ENCODE peak calls at places on chromosomes 6 and 20, in ten cellular contexts. One of them, this sample, is unnamed.

GRCh38 chr20:48718914-48719578 is 108.8 kb downstream of the PREX1 start:
- DNase-seq in choroid plexus epithelial cell: no peak
- DNase-seq in heart right ventricle: no peak
- DNase-seq in lower leg skin: no peak
- DNase-seq in lower lobe of right lung: no peak
- DNase-seq in IMR-90: no peak
- DNase-seq in NB4: peak
- DNase-seq in Panc1: no peak
- DNase-seq in stomach: no peak
- DNase-seq in mesenchymal stem cell: no peak
- DNase-seq in this sample: peak

GRCh38 chr6:2938632-2939083 is 32.7 kb downstream of the SERPINB6 start:
- DNase-seq in heart right ventricle: no peak
- DNase-seq in choroid plexus epithelial cell: no peak
- DNase-seq in lower lobe of right lung: no peak
- DNase-seq in lower leg skin: peak
- DNase-seq in stomach: peak
- DNase-seq in mesenchymal stem cell: no peak
- DNase-seq in IMR-90: no peak
- DNase-seq in Panc1: no peak
- DNase-seq in NB4: no peak
- DNase-seq in this sample: no peak

GRCh38 chr6:113146878-113147277 is 710.3 kb upstream of the MARCKS start:
- DNase-seq in mesenchymal stem cell: no peak
- DNase-seq in stomach: no peak
- DNase-seq in Panc1: no peak
- DNase-seq in IMR-90: no peak
- DNase-seq in lower lobe of right lung: no peak
- DNase-seq in choroid plexus epithelial cell: no peak
- DNase-seq in heart right ventricle: no peak
- DNase-seq in lower leg skin: no peak
- DNase-seq in NB4: no peak
- DNase-seq in this sample: no peak

GRCh38 chr6:109794201-109794926 is 103.3 kb downstream of the FIG4 start:
- DNase-seq in NB4: no peak
- DNase-seq in Panc1: peak
- DNase-seq in lower leg skin: no peak
- DNase-seq in stomach: no peak
- DNase-seq in mesenchymal stem cell: peak
- DNase-seq in lower lobe of right lung: no peak
- DNase-seq in IMR-90: peak
- DNase-seq in choroid plexus epithelial cell: peak
- DNase-seq in heart right ventricle: no peak
- DNase-seq in this sample: no peak

GRCh38 chr20:58576590-58576944 is 61.4 kb upstream of the APCDD1L start:
- DNase-seq in heart right ventricle: no peak
- DNase-seq in mesenchymal stem cell: no peak
- DNase-seq in lower lobe of right lung: no peak
- DNase-seq in Panc1: no peak
- DNase-seq in choroid plexus epithelial cell: no peak
- DNase-seq in lower leg skin: no peak
- DNase-seq in stomach: no peak
- DNase-seq in IMR-90: no peak
- DNase-seq in NB4: no peak
- DNase-seq in this sample: no peak

GRCh38 chr20:62156592-62157386 is 13.2 kb downstream of the SS18L1 start:
- DNase-seq in NB4: peak
- DNase-seq in lower leg skin: peak
- DNase-seq in choroid plexus epithelial cell: peak
- DNase-seq in Panc1: no peak
- DNase-seq in IMR-90: peak
- DNase-seq in mesenchymal stem cell: peak
- DNase-seq in stomach: peak
- DNase-seq in lower lobe of right lung: peak
- DNase-seq in heart right ventricle: peak
- DNase-seq in this sample: peak

GRCh38 chr6:106033806-106034205 is 52.3 kb upstream of the PRDM1 start:
- DNase-seq in IMR-90: no peak
- DNase-seq in NB4: no peak
- DNase-seq in mesenchymal stem cell: no peak
- DNase-seq in lower leg skin: no peak
- DNase-seq in lower lobe of right lung: no peak
- DNase-seq in choroid plexus epithelial cell: no peak
- DNase-seq in heart right ventricle: no peak
- DNase-seq in stomach: no peak
- DNase-seq in Panc1: no peak
- DNase-seq in this sample: no peak

GRCh38 chr20:63036266-63036665 is 29.5 kb upstream of the BHLHE23 start:
- DNase-seq in IMR-90: no peak
- DNase-seq in Panc1: no peak
- DNase-seq in NB4: no peak
- DNase-seq in mesenchymal stem cell: no peak
- DNase-seq in choroid plexus epithelial cell: no peak
- DNase-seq in lower lobe of right lung: peak
- DNase-seq in stomach: no peak
- DNase-seq in heart right ventricle: peak
- DNase-seq in lower leg skin: no peak
- DNase-seq in this sample: no peak

GRCh38 chr6:153031335-153031955 is 28.9 kb upstream of the MTRF1L start:
- DNase-seq in choroid plexus epithelial cell: peak
- DNase-seq in IMR-90: peak
- DNase-seq in Panc1: no peak
- DNase-seq in lower lobe of right lung: no peak
- DNase-seq in stomach: no peak
- DNase-seq in lower leg skin: no peak
- DNase-seq in heart right ventricle: no peak
- DNase-seq in mesenchymal stem cell: peak
- DNase-seq in NB4: no peak
- DNase-seq in this sample: no peak

GRCh38 chr6:52752310-52752709 is 11.0 kb downstream of the GSTA2 start:
- DNase-seq in heart right ventricle: no peak
- DNase-seq in Panc1: no peak
- DNase-seq in IMR-90: no peak
- DNase-seq in stomach: no peak
- DNase-seq in choroid plexus epithelial cell: no peak
- DNase-seq in lower leg skin: no peak
- DNase-seq in lower lobe of right lung: no peak
- DNase-seq in mesenchymal stem cell: no peak
- DNase-seq in NB4: no peak
- DNase-seq in this sample: no peak

GRCh38 chr20:41166201-41167117 is 29.1 kb downstream of the PLCG1 start:
- DNase-seq in stomach: no peak
- DNase-seq in mesenchymal stem cell: no peak
- DNase-seq in lower leg skin: peak
- DNase-seq in choroid plexus epithelial cell: no peak
- DNase-seq in IMR-90: no peak
- DNase-seq in lower lobe of right lung: no peak
- DNase-seq in NB4: no peak
- DNase-seq in heart right ventricle: no peak
- DNase-seq in Panc1: no peak
- DNase-seq in this sample: no peak

GRCh38 chr6:169802790-169803189 is 51.4 kb downstream of the ERMARD start:
- DNase-seq in heart right ventricle: no peak
- DNase-seq in choroid plexus epithelial cell: no peak
- DNase-seq in IMR-90: peak
- DNase-seq in NB4: peak
- DNase-seq in lower leg skin: peak
- DNase-seq in stomach: no peak
- DNase-seq in mesenchymal stem cell: no peak
- DNase-seq in Panc1: no peak
- DNase-seq in lower lobe of right lung: no peak
- DNase-seq in this sample: no peak

GRCh38 chr20:1033751-1034419 is 31.8 kb upstream of the RSPO4 start:
- DNase-seq in choroid plexus epithelial cell: no peak
- DNase-seq in NB4: peak
- DNase-seq in lower lobe of right lung: peak
- DNase-seq in Panc1: no peak
- DNase-seq in IMR-90: no peak
- DNase-seq in lower leg skin: no peak
- DNase-seq in mesenchymal stem cell: no peak
- DNase-seq in heart right ventricle: no peak
- DNase-seq in stomach: no peak
- DNase-seq in this sample: no peak

GRCh38 chr20:46021361-46022359 is 7.4 kb upstream of the SLC12A5 start:
- DNase-seq in heart right ventricle: no peak
- DNase-seq in IMR-90: no peak
- DNase-seq in Panc1: no peak
- DNase-seq in lower leg skin: no peak
- DNase-seq in NB4: peak
- DNase-seq in mesenchymal stem cell: peak
- DNase-seq in lower lobe of right lung: no peak
- DNase-seq in stomach: peak
- DNase-seq in choroid plexus epithelial cell: no peak
- DNase-seq in this sample: peak

GRCh38 chr6:14397518-14397901 is 279.9 kb downstream of the CD83 start:
- DNase-seq in choroid plexus epithelial cell: no peak
- DNase-seq in lower leg skin: no peak
- DNase-seq in heart right ventricle: no peak
- DNase-seq in mesenchymal stem cell: no peak
- DNase-seq in lower lobe of right lung: no peak
- DNase-seq in NB4: peak
- DNase-seq in IMR-90: no peak
- DNase-seq in Panc1: no peak
- DNase-seq in stomach: no peak
- DNase-seq in this sample: no peak

GRCh38 chr6:14398953-14399352 is 281.4 kb downstream of the CD83 start:
- DNase-seq in lower leg skin: no peak
- DNase-seq in mesenchymal stem cell: no peak
- DNase-seq in lower lobe of right lung: no peak
- DNase-seq in NB4: no peak
- DNase-seq in heart right ventricle: no peak
- DNase-seq in stomach: no peak
- DNase-seq in IMR-90: no peak
- DNase-seq in Panc1: no peak
- DNase-seq in choroid plexus epithelial cell: no peak
- DNase-seq in this sample: no peak

GRCh38 chr6:14396392-14396791 is 278.8 kb downstream of the CD83 start:
- DNase-seq in mesenchymal stem cell: no peak
- DNase-seq in Panc1: no peak
- DNase-seq in stomach: no peak
- DNase-seq in heart right ventricle: no peak
- DNase-seq in NB4: no peak
- DNase-seq in IMR-90: no peak
- DNase-seq in lower lobe of right lung: no peak
- DNase-seq in choroid plexus epithelial cell: no peak
- DNase-seq in lower leg skin: no peak
- DNase-seq in this sample: no peak

GRCh38 chr6:14399635-14400034 is 282.1 kb downstream of the CD83 start:
- DNase-seq in Panc1: no peak
- DNase-seq in choroid plexus epithelial cell: no peak
- DNase-seq in lower leg skin: no peak
- DNase-seq in stomach: no peak
- DNase-seq in NB4: no peak
- DNase-seq in lower lobe of right lung: no peak
- DNase-seq in heart right ventricle: no peak
- DNase-seq in mesenchymal stem cell: no peak
- DNase-seq in IMR-90: peak
- DNase-seq in this sample: no peak

DNA sequence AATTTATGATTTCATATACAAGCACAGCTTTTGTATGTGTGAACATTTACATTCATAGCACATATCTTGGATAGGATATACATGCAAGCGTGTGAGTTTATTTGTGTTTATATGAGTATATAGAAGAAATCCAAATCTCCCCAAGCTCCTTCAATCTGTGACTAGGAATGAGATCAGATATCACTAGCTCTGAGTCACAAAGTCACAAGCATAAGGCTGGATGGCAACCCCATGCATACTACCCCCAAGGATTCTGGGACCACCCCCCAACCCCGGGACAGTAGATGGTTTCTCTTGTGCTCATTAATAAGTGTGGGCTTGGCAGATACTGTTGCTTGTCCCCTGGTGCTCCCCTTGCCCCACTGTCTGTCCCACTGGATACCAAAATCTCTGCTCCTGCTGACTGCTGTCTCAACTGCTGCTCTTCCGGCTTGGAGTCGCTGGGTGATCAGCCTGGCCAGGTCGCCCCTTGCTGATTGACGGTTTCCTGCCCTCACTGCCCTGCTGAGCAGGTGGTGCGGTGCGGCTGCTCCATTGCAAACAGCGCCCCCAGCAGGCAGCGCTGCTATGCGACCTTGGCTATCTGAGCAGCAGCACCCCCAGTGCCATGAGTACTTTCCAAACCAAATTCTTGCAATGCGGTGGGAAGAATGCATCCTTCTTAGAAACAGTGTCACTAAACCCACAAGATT is 279.4 kb downstream of the CD83 start:
- DNase-seq in Panc1: no peak
- DNase-seq in mesenchymal stem cell: no peak
- DNase-seq in choroid plexus epithelial cell: peak
- DNase-seq in stomach: peak
- DNase-seq in lower leg skin: no peak
- DNase-seq in IMR-90: peak
- DNase-seq in lower lobe of right lung: peak
- DNase-seq in NB4: no peak
- DNase-seq in heart right ventricle: no peak
- DNase-seq in this sample: no peak
- H3K4me3 ChIP-seq in Panc1: no peak
- H3K4me3 ChIP-seq in mesenchymal stem cell: no peak
- H3K4me3 ChIP-seq in choroid plexus epithelial cell: no peak
- H3K4me3 ChIP-seq in stomach: no peak
- H3K4me3 ChIP-seq in lower leg skin: no peak
- H3K4me3 ChIP-seq in IMR-90: no peak
- H3K4me3 ChIP-seq in lower lobe of right lung: no peak
- H3K4me3 ChIP-seq in NB4: no peak
- H3K4me3 ChIP-seq in heart right ventricle: no peak
- H3K4me3 ChIP-seq in this sample: no peak

GRCh38 chr6:137213331-137213740 is 5.8 kb downstream of the IFNGR1 start:
- DNase-seq in choroid plexus epithelial cell: no peak
- DNase-seq in IMR-90: no peak
- DNase-seq in NB4: no peak
- DNase-seq in mesenchymal stem cell: no peak
- DNase-seq in heart right ventricle: no peak
- DNase-seq in lower lobe of right lung: no peak
- DNase-seq in stomach: no peak
- DNase-seq in lower leg skin: no peak
- DNase-seq in Panc1: no peak
- DNase-seq in this sample: no peak
- H3K4me3 ChIP-seq in choroid plexus epithelial cell: no peak
- H3K4me3 ChIP-seq in IMR-90: no peak
- H3K4me3 ChIP-seq in NB4: no peak
- H3K4me3 ChIP-seq in mesenchymal stem cell: no peak
- H3K4me3 ChIP-seq in heart right ventricle: peak
- H3K4me3 ChIP-seq in lower lobe of right lung: peak
- H3K4me3 ChIP-seq in stomach: peak
- H3K4me3 ChIP-seq in lower leg skin: no peak
- H3K4me3 ChIP-seq in Panc1: no peak
- H3K4me3 ChIP-seq in this sample: no peak

GRCh38 chr6:27517928-27518787 is 45.3 kb upstream of the ZNF184 start:
- DNase-seq in heart right ventricle: no peak
- DNase-seq in mesenchymal stem cell: no peak
- DNase-seq in NB4: peak
- DNase-seq in lower lobe of right lung: no peak
- DNase-seq in Panc1: no peak
- DNase-seq in choroid plexus epithelial cell: no peak
- DNase-seq in stomach: no peak
- DNase-seq in lower leg skin: no peak
- DNase-seq in IMR-90: no peak
- DNase-seq in this sample: no peak
- H3K4me3 ChIP-seq in heart right ventricle: peak
- H3K4me3 ChIP-seq in mesenchymal stem cell: no peak
- H3K4me3 ChIP-seq in NB4: peak
- H3K4me3 ChIP-seq in lower lobe of right lung: peak
- H3K4me3 ChIP-seq in Panc1: peak
- H3K4me3 ChIP-seq in choroid plexus epithelial cell: peak
- H3K4me3 ChIP-seq in stomach: peak
- H3K4me3 ChIP-seq in lower leg skin: no peak
- H3K4me3 ChIP-seq in IMR-90: peak
- H3K4me3 ChIP-seq in this sample: peak

GRCh38 chr6:42514746-42515145 is 49.1 kb upstream of the UBR2 start:
- DNase-seq in IMR-90: no peak
- DNase-seq in lower leg skin: no peak
- DNase-seq in lower lobe of right lung: no peak
- DNase-seq in NB4: no peak
- DNase-seq in stomach: no peak
- DNase-seq in Panc1: no peak
- DNase-seq in mesenchymal stem cell: no peak
- DNase-seq in heart right ventricle: no peak
- DNase-seq in choroid plexus epithelial cell: no peak
- DNase-seq in this sample: no peak
- H3K4me3 ChIP-seq in IMR-90: no peak
- H3K4me3 ChIP-seq in lower leg skin: no peak
- H3K4me3 ChIP-seq in lower lobe of right lung: no peak
- H3K4me3 ChIP-seq in NB4: no peak
- H3K4me3 ChIP-seq in stomach: no peak
- H3K4me3 ChIP-seq in Panc1: no peak
- H3K4me3 ChIP-seq in mesenchymal stem cell: no peak
- H3K4me3 ChIP-seq in heart right ventricle: no peak
- H3K4me3 ChIP-seq in choroid plexus epithelial cell: no peak
- H3K4me3 ChIP-seq in this sample: no peak

This sample was measured in Jurkat, Clone E6-1.